ENCODE peak calls at places on chromosomes 3 and 15, in nine cellular contexts. S, G, D, W, M, A, K, C and F are unnamed samples.

GRCh38 chr15:76529911-76530310 is 193.3 kb downstream of the ISL2 start:
- DNase-seq in K (no peak), W (no peak), G (peak; percentile 54), C (no peak), A (no peak), S (no peak), M (no peak), D (no peak), F (peak; percentile 3)

GRCh38 chr3:11530153-11530721 is 113.5 kb downstream of the VGLL4 start:
- DNase-seq in S (peak; percentile 95), A (no peak), K (peak; percentile 94), G (peak; percentile 87), D (no peak), M (peak; percentile 67), W (no peak), C (peak; percentile 97), F (peak; percentile 94)

GRCh38 chr3:10244004-10244403 is 4.3 kb upstream of the TATDN2 start:
- DNase-seq in K (no peak), M (no peak), D (no peak), A (no peak), S (no peak), G (no peak), W (no peak), C (no peak), F (no peak)

GRCh38 chr3:123713211-123713610 is 128.4 kb upstream of the HACD2 start:
- DNase-seq in M (no peak), D (peak; percentile 74), A (peak; percentile 87), W (no peak), C (no peak), K (no peak), G (no peak), S (no peak), F (no peak)

GRCh38 chr15:89119489-89120478 is 31.5 kb downstream of the ABHD2 start:
- DNase-seq in C (peak; percentile 91), W (no peak), G (peak; percentile 85), S (peak; percentile 85), K (no peak), M (no peak), D (no peak), A (no peak), F (peak; percentile 70)

GRCh38 chr3:157542711-157543485 is 39.7 kb upstream of the VEPH1 start:
- DNase-seq in A (peak; percentile 81), C (no peak), G (peak; percentile 81), M (peak; percentile 82), S (peak; percentile 86), W (peak; percentile 91), D (peak; percentile 87), K (peak; percentile 36), F (peak; percentile 78)

GRCh38 chr15:83565553-83566159 is 88.3 kb upstream of the ADAMTSL3 start:
- DNase-seq in M (no peak), K (no peak), A (no peak), W (no peak), C (no peak), S (peak; percentile 37), D (no peak), G (peak; percentile 17), F (peak; percentile 46)

GRCh38 chr15:60773893-60774292 is 295.0 kb upstream of the ICE2 start:
- DNase-seq in D (no peak), S (no peak), M (no peak), W (no peak), G (no peak), K (no peak), C (no peak), A (no peak), F (no peak)

GRCh38 chr3:59426851-59427565 is 377.2 kb upstream of the CFAP20DC start:
- DNase-seq in K (no peak), D (no peak), S (peak; percentile 61), C (peak; percentile 39), M (no peak), A (no peak), W (no peak), G (peak; percentile 97), F (peak; percentile 46)

GRCh38 chr3:148008591-148008990 is 599.4 kb downstream of the ZIC1 start:
- DNase-seq in G (no peak), W (no peak), S (no peak), C (no peak), K (no peak), D (no peak), A (no peak), M (no peak), F (no peak)

GRCh38 chr3:131083190-131083863 is 56.6 kb downstream of the NEK11 start:
- DNase-seq in D (no peak), K (no peak), A (no peak), C (no peak), M (peak; percentile 59), G (peak; percentile 24), W (peak; percentile 27), S (peak; percentile 68), F (peak; percentile 40)

DNA sequence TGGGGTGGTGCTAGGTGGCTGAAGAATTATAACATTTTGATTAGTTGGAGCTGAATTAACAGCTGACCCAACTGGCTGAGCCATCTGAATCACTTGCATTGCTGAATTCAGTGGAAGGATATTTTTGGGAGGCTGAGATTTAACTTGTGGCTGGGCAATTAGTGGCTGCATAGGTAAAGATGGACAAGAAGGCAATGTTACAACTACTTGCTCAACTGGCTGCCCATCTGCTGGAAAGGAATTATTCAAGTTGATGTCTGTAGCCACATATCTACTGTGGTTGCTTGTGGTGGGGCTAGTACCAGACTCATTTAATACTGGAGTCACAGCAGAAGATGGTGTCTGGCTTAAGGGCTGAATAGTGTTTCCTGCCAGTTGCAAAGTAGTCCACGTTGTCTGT is 36.4 kb downstream of the USF3 start:
- DNase-seq in W (no peak), M (no peak), K (no peak), C (no peak), A (no peak), D (no peak), G (no peak), S (no peak), F (no peak)
- H3K4me3 ChIP-seq in W (no peak overlapping the region), M (no peak overlapping the region), K (no peak overlapping the region), C (no peak overlapping the region), A (no peak overlapping the region), D (no peak overlapping the region), G (no peak overlapping the region), S (no peak overlapping the region), F (no peak overlapping the region)

DNA sequence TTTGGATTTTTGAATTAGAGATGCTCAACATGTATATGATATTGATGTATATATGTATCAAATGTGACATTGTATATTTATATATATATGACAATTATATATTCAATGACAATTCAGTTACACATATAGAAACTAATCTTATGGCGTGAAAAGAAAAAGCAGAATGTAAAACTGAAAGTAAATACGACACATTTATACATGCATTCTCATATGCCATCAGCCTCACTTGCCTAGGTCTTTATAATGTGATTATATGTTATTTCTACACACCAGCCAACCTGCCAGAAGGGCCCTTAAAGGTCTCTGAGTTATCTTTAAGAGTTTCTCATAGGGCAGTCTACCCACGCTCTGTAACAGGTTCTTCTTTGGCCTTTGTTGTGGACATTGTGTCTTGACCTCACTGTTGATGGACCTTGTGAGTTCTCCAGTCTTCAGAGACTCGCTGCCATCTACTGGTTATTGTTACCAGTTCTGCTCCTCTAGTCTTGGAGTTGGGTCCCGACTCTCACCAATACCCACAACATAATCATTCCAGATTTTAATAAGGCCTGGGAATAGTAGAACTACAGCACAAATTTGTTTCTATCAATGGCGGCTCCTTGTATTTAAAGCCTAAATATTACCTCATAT is 371.5 kb upstream of the GOLIM4 start:
- DNase-seq in D (no peak), M (no peak), C (no peak), G (peak; percentile 26), S (peak; percentile 56), K (peak; percentile 42), A (no peak), W (no peak), F (peak; percentile 56)
- H3K4me3 ChIP-seq in D (no peak overlapping the region), M (no peak overlapping the region), C (no peak overlapping the region), G (no peak overlapping the region), S (no peak overlapping the region), K (no peak overlapping the region), A (no peak overlapping the region), W (no peak overlapping the region), F (no peak overlapping the region)

GRCh38 chr3:49899815-49900214 is 3.9 kb downstream of the MST1R start:
- DNase-seq in A (no peak), K (no peak), W (no peak), C (no peak), S (peak; percentile 46), M (no peak), D (no peak), G (no peak), F (peak; percentile 34)
- H3K4me3 ChIP-seq in A (no peak overlapping the region), K (no peak overlapping the region), W (no peak overlapping the region), C (no peak overlapping the region), S (no peak overlapping the region), M (no peak overlapping the region), D (no peak overlapping the region), G (no peak overlapping the region), F (no peak overlapping the region)

GRCh38 chr15:58407366-58407765 is 24.4 kb upstream of the LIPC start:
- DNase-seq in D (no peak), C (no peak), G (no peak), M (no peak), S (no peak), A (no peak), W (no peak), K (no peak), F (no peak)

GRCh38 chr15:58413253-58413652 is 18.5 kb upstream of the LIPC start:
- DNase-seq in S (no peak), G (no peak), K (no peak), C (no peak), M (no peak), D (no peak), A (no peak), W (no peak), F (no peak)

GRCh38 chr15:58409861-58410260 is 21.9 kb upstream of the LIPC start:
- DNase-seq in G (no peak), D (no peak), W (no peak), A (no peak), S (no peak), M (no peak), K (no peak), C (no peak), F (no peak)

GRCh38 chr15:58407786-58408185 is 24.0 kb upstream of the LIPC start:
- DNase-seq in D (no peak), W (no peak), K (no peak), M (no peak), G (no peak), S (no peak), C (no peak), A (no peak), F (no peak)

DNA sequence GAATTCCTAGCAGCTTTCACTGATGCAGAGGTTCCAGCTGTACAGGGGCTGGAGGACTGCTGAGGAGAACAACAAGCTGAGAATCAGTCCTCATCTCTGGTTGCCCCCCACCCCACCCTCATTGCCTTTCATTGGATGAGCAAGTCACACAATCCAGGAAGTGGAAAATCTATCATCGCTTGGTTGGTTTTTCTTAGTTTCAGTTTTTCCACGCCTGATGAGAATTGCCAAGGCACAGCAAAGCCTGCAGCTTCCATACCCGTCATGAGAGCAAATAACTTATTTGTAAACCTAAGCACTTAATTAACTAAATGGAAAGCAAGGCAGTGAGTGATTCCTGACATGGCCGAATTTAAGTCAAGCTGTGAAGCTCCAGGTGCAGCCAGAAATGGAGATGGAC is 21.4 kb upstream of the LIPC start:
- DNase-seq in G (peak; percentile 69), A (no peak), W (no peak), C (no peak), S (no peak), K (no peak), D (no peak), M (no peak), F (peak; percentile 4)
- H3K4me3 ChIP-seq in G (peak overlapping the region; percentile 59), A (peak overlapping the region; percentile 58), W (peak overlapping the region; percentile 11), C (peak overlapping the region; percentile 2), S (no peak overlapping the region), K (peak overlapping the region; percentile 21), D (peak overlapping the region; percentile 27), M (peak overlapping the region; percentile 43), F (no peak overlapping the region)

GRCh38 chr15:96374494-96374893 is 44.0 kb downstream of the NR2F2 start:
- DNase-seq in W (no peak), K (no peak), D (no peak), C (no peak), S (peak; percentile 49), A (no peak), G (no peak), M (no peak), F (peak; percentile 61)
- H3K4me3 ChIP-seq in W (no peak overlapping the region), K (no peak overlapping the region), D (no peak overlapping the region), C (no peak overlapping the region), S (no peak overlapping the region), A (no peak overlapping the region), G (no peak overlapping the region), M (no peak overlapping the region), F (no peak overlapping the region)